ENCODE peak calls at places on chromosomes 13 and 19, in six cellular contexts. One of them, this sample, is unnamed.

GRCh38 chr19:621819-622218 is 11.5 kb downstream of the POLRMT start:
- DNase-seq in thoracic aorta: no peak
- DNase-seq in endodermal cell: no peak
- DNase-seq in epithelial cell of proximal tubule: no peak
- DNase-seq in dorsolateral prefrontal cortex: no peak
- DNase-seq in breast epithelium: no peak
- DNase-seq in this sample: no peak

GRCh38 chr13:86986448-86986847 is 684.7 kb upstream of the SLITRK5 start:
- DNase-seq in thoracic aorta: no peak
- DNase-seq in endodermal cell: no peak
- DNase-seq in epithelial cell of proximal tubule: no peak
- DNase-seq in dorsolateral prefrontal cortex: no peak
- DNase-seq in breast epithelium: no peak
- DNase-seq in this sample: no peak

GRCh38 chr13:111422352-111422751 is 101.9 kb downstream of the TEX29 start:
- DNase-seq in thoracic aorta: no peak
- DNase-seq in endodermal cell: peak
- DNase-seq in epithelial cell of proximal tubule: no peak
- DNase-seq in dorsolateral prefrontal cortex: no peak
- DNase-seq in breast epithelium: no peak
- DNase-seq in this sample: no peak

GRCh38 chr13:78137404-78138142 is 218.9 kb upstream of the EDNRB start:
- DNase-seq in thoracic aorta: no peak
- DNase-seq in endodermal cell: peak
- DNase-seq in epithelial cell of proximal tubule: peak
- DNase-seq in dorsolateral prefrontal cortex: no peak
- DNase-seq in breast epithelium: no peak
- DNase-seq in this sample: no peak

GRCh38 chr19:48945415-48945814 is 9.3 kb upstream of the BAX start:
- DNase-seq in thoracic aorta: no peak
- DNase-seq in endodermal cell: no peak
- DNase-seq in epithelial cell of proximal tubule: no peak
- DNase-seq in dorsolateral prefrontal cortex: no peak
- DNase-seq in breast epithelium: no peak
- DNase-seq in this sample: no peak

GRCh38 chr19:18414504-18415176 is 4.6 kb upstream of the SSBP4 start:
- DNase-seq in thoracic aorta: no peak
- DNase-seq in endodermal cell: no peak
- DNase-seq in epithelial cell of proximal tubule: no peak
- DNase-seq in dorsolateral prefrontal cortex: no peak
- DNase-seq in breast epithelium: no peak
- DNase-seq in this sample: peak

GRCh38 chr19:38691938-38692457 is 44.5 kb downstream of the ACTN4 start:
- DNase-seq in thoracic aorta: peak
- DNase-seq in endodermal cell: no peak
- DNase-seq in epithelial cell of proximal tubule: peak
- DNase-seq in dorsolateral prefrontal cortex: no peak
- DNase-seq in breast epithelium: no peak
- DNase-seq in this sample: peak

GRCh38 chr19:49497047-49497789 is 984 bp downstream of the RPS11 start:
- DNase-seq in thoracic aorta: no peak
- DNase-seq in endodermal cell: peak
- DNase-seq in epithelial cell of proximal tubule: no peak
- DNase-seq in dorsolateral prefrontal cortex: no peak
- DNase-seq in breast epithelium: no peak
- DNase-seq in this sample: peak

GRCh38 chr19:2613507-2614295 is 88.8 kb downstream of the GNG7 start:
- DNase-seq in thoracic aorta: no peak
- DNase-seq in endodermal cell: peak
- DNase-seq in epithelial cell of proximal tubule: no peak
- DNase-seq in dorsolateral prefrontal cortex: no peak
- DNase-seq in breast epithelium: no peak
- DNase-seq in this sample: peak

GRCh38 chr19:47702671-47703070 is 10.6 kb upstream of the EHD2 start:
- DNase-seq in thoracic aorta: no peak
- DNase-seq in endodermal cell: no peak
- DNase-seq in epithelial cell of proximal tubule: no peak
- DNase-seq in dorsolateral prefrontal cortex: no peak
- DNase-seq in breast epithelium: no peak
- DNase-seq in this sample: no peak

GRCh38 chr19:48659768-48660167 is 13.0 kb downstream of the NTN5 start:
- DNase-seq in thoracic aorta: no peak
- DNase-seq in endodermal cell: no peak
- DNase-seq in epithelial cell of proximal tubule: no peak
- DNase-seq in dorsolateral prefrontal cortex: no peak
- DNase-seq in breast epithelium: no peak
- DNase-seq in this sample: no peak

GRCh38 chr13:30874561-30874960 is 31.5 kb upstream of the MEDAG start:
- DNase-seq in thoracic aorta: no peak
- DNase-seq in endodermal cell: no peak
- DNase-seq in epithelial cell of proximal tubule: no peak
- DNase-seq in dorsolateral prefrontal cortex: no peak
- DNase-seq in breast epithelium: no peak
- DNase-seq in this sample: no peak

GRCh38 chr19:48806518-48806817 is 4.4 kb downstream of the BCAT2 start:
- DNase-seq in thoracic aorta: no peak
- DNase-seq in endodermal cell: peak
- DNase-seq in epithelial cell of proximal tubule: no peak
- DNase-seq in dorsolateral prefrontal cortex: no peak
- DNase-seq in breast epithelium: no peak
- DNase-seq in this sample: no peak

GRCh38 chr19:40571831-40572495 is 4.7 kb upstream of the SHKBP1 start:
- DNase-seq in thoracic aorta: no peak
- DNase-seq in endodermal cell: no peak
- DNase-seq in epithelial cell of proximal tubule: no peak
- DNase-seq in dorsolateral prefrontal cortex: no peak
- DNase-seq in breast epithelium: no peak
- DNase-seq in this sample: no peak

GRCh38 chr13:65921933-65922332 is 1308.2 kb downstream of the PCDH9 start:
- DNase-seq in thoracic aorta: no peak
- DNase-seq in endodermal cell: no peak
- DNase-seq in epithelial cell of proximal tubule: no peak
- DNase-seq in dorsolateral prefrontal cortex: no peak
- DNase-seq in breast epithelium: no peak
- DNase-seq in this sample: no peak

GRCh38 chr19:19259741-19260140 is 13.4 kb downstream of the TM6SF2 start:
- DNase-seq in thoracic aorta: no peak
- DNase-seq in endodermal cell: peak
- DNase-seq in epithelial cell of proximal tubule: no peak
- DNase-seq in dorsolateral prefrontal cortex: peak
- DNase-seq in breast epithelium: no peak
- DNase-seq in this sample: no peak

GRCh38 chr19:661427-662196 is 1.4 kb downstream of the RNF126 start:
- DNase-seq in thoracic aorta: no peak
- DNase-seq in endodermal cell: peak
- DNase-seq in epithelial cell of proximal tubule: no peak
- DNase-seq in dorsolateral prefrontal cortex: no peak
- DNase-seq in breast epithelium: no peak
- DNase-seq in this sample: no peak

GRCh38 chr19:15199219-15199651 is 1.6 kb downstream of the NOTCH3 start:
- DNase-seq in thoracic aorta: no peak
- DNase-seq in endodermal cell: no peak
- DNase-seq in epithelial cell of proximal tubule: no peak
- DNase-seq in dorsolateral prefrontal cortex: no peak
- DNase-seq in breast epithelium: no peak
- DNase-seq in this sample: no peak

GRCh38 chr19:12767150-12767549 is 8.2 kb downstream of the HOOK2 start:
- DNase-seq in thoracic aorta: no peak
- DNase-seq in endodermal cell: no peak
- DNase-seq in epithelial cell of proximal tubule: no peak
- DNase-seq in dorsolateral prefrontal cortex: no peak
- DNase-seq in breast epithelium: no peak
- DNase-seq in this sample: no peak

GRCh38 chr19:12764698-12765097 is 10.7 kb downstream of the HOOK2 start:
- DNase-seq in thoracic aorta: no peak
- DNase-seq in endodermal cell: no peak
- DNase-seq in epithelial cell of proximal tubule: no peak
- DNase-seq in dorsolateral prefrontal cortex: no peak
- DNase-seq in breast epithelium: no peak
- DNase-seq in this sample: no peak

GRCh38 chr19:12763100-12763499 is 11.5 kb downstream of the BEST2 start:
- DNase-seq in thoracic aorta: no peak
- DNase-seq in endodermal cell: no peak
- DNase-seq in epithelial cell of proximal tubule: no peak
- DNase-seq in dorsolateral prefrontal cortex: no peak
- DNase-seq in breast epithelium: no peak
- DNase-seq in this sample: no peak

GRCh38 chr19:12767666-12768065 is 7.7 kb downstream of the HOOK2 start:
- DNase-seq in thoracic aorta: no peak
- DNase-seq in endodermal cell: no peak
- DNase-seq in epithelial cell of proximal tubule: no peak
- DNase-seq in dorsolateral prefrontal cortex: no peak
- DNase-seq in breast epithelium: no peak
- DNase-seq in this sample: no peak

DNA sequence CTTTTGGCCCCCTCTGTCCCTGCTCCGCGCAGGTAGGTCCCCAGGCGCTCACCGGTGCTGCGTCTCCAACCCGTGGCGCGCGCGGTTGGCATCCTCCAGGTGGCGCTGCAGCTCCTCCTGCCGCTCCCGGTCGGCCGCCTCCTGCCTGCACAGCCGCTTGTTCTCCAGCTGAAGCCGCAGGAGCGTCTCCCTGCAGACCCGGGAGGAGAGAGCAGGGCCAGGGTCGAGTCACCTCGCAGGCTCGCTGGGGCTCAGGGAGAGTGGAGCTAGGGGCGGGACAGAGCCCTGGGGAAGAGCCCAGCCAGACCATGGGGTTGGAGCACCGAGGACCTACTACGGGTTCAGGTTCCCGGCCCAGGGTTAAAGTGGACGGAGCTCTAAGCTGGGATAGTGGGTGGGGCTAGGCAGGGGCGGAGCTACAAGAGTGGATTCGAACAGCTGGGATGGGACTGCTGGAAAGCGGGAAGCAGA is 9.3 kb downstream of the HOOK2 start:
- DNase-seq in thoracic aorta: no peak
- DNase-seq in endodermal cell: peak
- DNase-seq in epithelial cell of proximal tubule: no peak
- DNase-seq in dorsolateral prefrontal cortex: no peak
- DNase-seq in breast epithelium: peak
- DNase-seq in this sample: peak
- TF ChIP-seq CTCF in thoracic aorta: peak
- TF ChIP-seq CTCF in endodermal cell: peak
- TF ChIP-seq CTCF in epithelial cell of proximal tubule: peak
- TF ChIP-seq CTCF in dorsolateral prefrontal cortex: peak
- TF ChIP-seq CTCF in breast epithelium: peak
- TF ChIP-seq CTCF in this sample: peak

GRCh38 chr19:6834433-6834832 is 52.9 kb upstream of the ADGRE1 start:
- DNase-seq in thoracic aorta: no peak
- DNase-seq in endodermal cell: no peak
- DNase-seq in epithelial cell of proximal tubule: no peak
- DNase-seq in dorsolateral prefrontal cortex: no peak
- DNase-seq in breast epithelium: no peak
- DNase-seq in this sample: no peak
- H3K4me3 ChIP-seq in thoracic aorta: no peak
- H3K4me3 ChIP-seq in endodermal cell: no peak
- H3K4me3 ChIP-seq in epithelial cell of proximal tubule: no peak
- H3K4me3 ChIP-seq in dorsolateral prefrontal cortex: no peak
- H3K4me3 ChIP-seq in breast epithelium: no peak
- H3K4me3 ChIP-seq in this sample: no peak

GRCh38 chr13:96822900-96823299 is 171.4 kb downstream of the OXGR1 start:
- DNase-seq in thoracic aorta: no peak
- DNase-seq in endodermal cell: peak
- DNase-seq in epithelial cell of proximal tubule: no peak
- DNase-seq in dorsolateral prefrontal cortex: peak
- DNase-seq in breast epithelium: no peak
- DNase-seq in this sample: no peak
- TF ChIP-seq CTCF in thoracic aorta: no peak
- TF ChIP-seq CTCF in endodermal cell: peak
- TF ChIP-seq CTCF in epithelial cell of proximal tubule: peak
- TF ChIP-seq CTCF in dorsolateral prefrontal cortex: peak
- TF ChIP-seq CTCF in breast epithelium: no peak
- TF ChIP-seq CTCF in this sample: peak

GRCh38 chr19:4402171-4403004 is at the start of gene CHAF1A:
- DNase-seq in thoracic aorta: peak
- DNase-seq in endodermal cell: peak
- DNase-seq in epithelial cell of proximal tubule: peak
- DNase-seq in dorsolateral prefrontal cortex: peak
- DNase-seq in breast epithelium: peak
- DNase-seq in this sample: peak

GRCh38 chr19:4399871-4400768 is at the start of gene SH3GL1:
- DNase-seq in thoracic aorta: peak
- DNase-seq in endodermal cell: peak
- DNase-seq in epithelial cell of proximal tubule: no peak
- DNase-seq in dorsolateral prefrontal cortex: peak
- DNase-seq in breast epithelium: peak
- DNase-seq in this sample: peak

GRCh38 chr19:4401482-4402170 is 814 bp upstream of the CHAF1A start:
- DNase-seq in thoracic aorta: no peak
- DNase-seq in endodermal cell: no peak
- DNase-seq in epithelial cell of proximal tubule: no peak
- DNase-seq in dorsolateral prefrontal cortex: no peak
- DNase-seq in breast epithelium: no peak
- DNase-seq in this sample: no peak

GRCh38 chr19:4405977-4406376 is 3.5 kb downstream of the CHAF1A start:
- DNase-seq in thoracic aorta: no peak
- DNase-seq in endodermal cell: peak
- DNase-seq in epithelial cell of proximal tubule: no peak
- DNase-seq in dorsolateral prefrontal cortex: no peak
- DNase-seq in breast epithelium: no peak
- DNase-seq in this sample: no peak

DNA sequence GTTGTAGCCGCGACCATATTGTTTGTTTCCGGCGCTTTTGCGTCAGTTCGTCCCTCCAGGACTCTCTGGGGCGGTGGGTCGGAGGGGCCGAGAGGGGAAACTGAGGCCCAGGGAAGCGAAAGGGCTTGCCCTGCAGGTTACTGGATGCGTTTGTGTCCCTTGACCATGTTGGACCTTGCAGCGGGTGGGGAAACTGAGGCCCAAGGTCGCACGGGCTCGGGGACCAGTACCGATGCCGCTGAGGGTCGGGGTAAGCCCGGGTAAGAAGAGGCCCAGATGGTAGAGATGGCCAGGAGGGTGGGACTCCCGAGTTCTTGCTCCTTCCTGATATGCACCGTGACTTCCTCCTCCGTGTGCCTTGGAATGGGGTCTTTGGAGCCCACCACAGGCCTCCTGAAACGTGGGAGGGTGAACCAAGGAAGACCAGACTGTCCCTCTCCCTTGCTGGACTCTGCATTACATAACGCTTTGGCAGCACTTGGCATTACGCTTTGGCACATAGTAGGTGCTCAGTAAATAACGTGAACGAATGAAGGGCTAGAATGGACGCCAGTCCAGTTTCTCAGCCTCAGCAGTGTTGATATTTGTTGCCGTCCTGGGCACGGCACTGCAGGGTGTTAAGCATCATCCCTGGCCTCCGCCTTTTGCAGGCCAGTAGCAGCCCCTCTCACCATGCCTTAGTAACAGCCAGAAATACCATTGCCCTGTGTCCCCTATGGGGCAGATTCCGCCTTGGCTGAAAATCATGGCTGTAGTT is 743 bp downstream of the CHAF1A start:
- DNase-seq in thoracic aorta: no peak
- DNase-seq in endodermal cell: peak
- DNase-seq in epithelial cell of proximal tubule: no peak
- DNase-seq in dorsolateral prefrontal cortex: no peak
- DNase-seq in breast epithelium: no peak
- DNase-seq in this sample: peak
- H3K4me3 ChIP-seq in thoracic aorta: peak
- H3K4me3 ChIP-seq in endodermal cell: peak
- H3K4me3 ChIP-seq in epithelial cell of proximal tubule: peak
- H3K4me3 ChIP-seq in dorsolateral prefrontal cortex: peak
- H3K4me3 ChIP-seq in breast epithelium: peak
- H3K4me3 ChIP-seq in this sample: peak

This sample was measured in left lung.